ENCODE peak calls at places on chromosomes 16 and 17, in seven cellular contexts. C is GM12878, O is HCT116, N is SK-N-SH, T is H1, A is HepG2, K is K562. D is an unnamed sample.

GRCh38 chr17:14297161-14297851 is 3.6 kb upstream of the HS3ST3B1 start:
- DNase-seq in C (no peak), O (no peak), N (peak), T (peak), A (peak), K (no peak), D (peak)

GRCh38 chr16:56336711-56337110 is 88.6 kb downstream of the AMFR start:
- DNase-seq in C (no peak), O (no peak), N (no peak), T (no peak), A (no peak), K (no peak), D (no peak)

GRCh38 chr16:28317040-28317880 is 24.9 kb downstream of the SBK1 start:
- DNase-seq in C (no peak), O (peak), N (peak), T (peak), A (peak), K (peak), D (peak)

GRCh38 chr16:50497592-50497991 is 50.6 kb upstream of the NKD1 start:
- DNase-seq in C (no peak), O (no peak), N (no peak), T (no peak), A (peak), K (no peak), D (no peak)

GRCh38 chr17:73878923-73879322 is 234.7 kb upstream of the SDK2 start:
- DNase-seq in C (no peak), O (no peak), N (no peak), T (no peak), A (no peak), K (no peak), D (no peak)

GRCh38 chr16:81514568-81515258 is 70.1 kb downstream of the CMIP start:
- DNase-seq in C (no peak), O (no peak), N (no peak), T (no peak), A (no peak), K (no peak), D (no peak)

GRCh38 chr16:59887856-59888255 is 1153.7 kb upstream of the GOT2 start:
- DNase-seq in C (no peak), O (no peak), N (no peak), T (no peak), A (no peak), K (no peak), D (no peak)

GRCh38 chr17:7292729-7293128 is 1.7 kb downstream of the YBX2 start:
- DNase-seq in C (no peak), O (no peak), N (peak), T (no peak), A (no peak), K (no peak), D (no peak)

GRCh38 chr16:57566436-57566835 is 24.0 kb downstream of the ADGRG5 start:
- DNase-seq in C (no peak), O (no peak), N (no peak), T (no peak), A (no peak), K (no peak), D (no peak)

GRCh38 chr16:80993293-80993691 is 13.4 kb downstream of the CMC2 start:
- DNase-seq in C (no peak), O (no peak), N (no peak), T (no peak), A (peak), K (peak), D (peak)

GRCh38 chr17:19470529-19471261 is 59.7 kb downstream of the RNF112 start:
- DNase-seq in C (no peak), O (no peak), N (no peak), T (peak), A (no peak), K (no peak), D (no peak)

GRCh38 chr17:58306131-58306951 is 22.3 kb downstream of the TSPOAP1 start:
- DNase-seq in C (no peak), O (no peak), N (peak), T (peak), A (no peak), K (no peak), D (no peak)

GRCh38 chr16:69940676-69941075 is 10.5 kb upstream of the CLEC18A start:
- DNase-seq in C (no peak), O (no peak), N (no peak), T (no peak), A (no peak), K (no peak), D (no peak)

DNA sequence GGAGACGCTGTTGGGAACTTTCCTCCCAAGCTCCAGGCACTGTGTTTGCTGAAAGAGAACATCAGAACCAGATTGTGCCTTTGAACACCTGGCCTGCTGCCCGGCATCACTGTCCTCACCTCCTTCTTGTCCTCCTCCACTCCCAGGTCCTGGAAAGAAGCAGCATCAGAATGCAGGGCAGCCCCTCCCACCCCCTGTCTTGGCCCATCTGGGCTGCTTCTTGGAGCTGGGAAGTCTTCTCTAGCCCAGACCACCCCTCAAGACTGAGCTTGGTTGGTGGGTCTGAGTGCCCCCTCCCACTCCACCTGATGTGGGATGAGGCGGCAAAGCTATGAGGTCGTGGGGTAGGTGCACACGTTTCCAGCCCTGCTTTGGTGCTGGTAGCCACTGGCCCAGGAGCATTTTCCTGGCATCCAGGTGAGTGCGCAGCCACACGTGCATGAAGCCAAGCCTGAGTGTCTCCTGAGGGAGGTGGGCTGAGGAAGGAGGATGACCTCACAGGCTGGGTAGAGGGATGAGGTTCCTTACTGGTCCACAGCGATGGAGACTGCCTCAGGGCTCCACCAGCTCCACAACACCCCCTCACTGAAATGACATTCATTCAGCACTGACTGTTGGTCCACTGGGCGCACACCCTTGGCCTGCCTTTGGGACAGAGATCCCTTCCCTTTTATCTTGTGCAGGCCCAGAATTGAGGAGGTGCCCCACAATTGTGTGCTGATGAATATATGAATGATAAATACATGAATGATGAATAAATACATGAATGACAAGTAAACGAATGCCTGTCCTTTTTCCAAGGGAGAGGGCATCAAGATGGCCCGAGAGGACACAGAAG is 6.0 kb downstream of the CCR7 start:
- DNase-seq in C (no peak), O (no peak), N (no peak), T (no peak), A (no peak), K (no peak), D (no peak)
- TF ChIP-seq JUND in C (no peak), O (no peak), N (no peak), T (no peak), A (no peak), K (no peak), D (no peak)

GRCh38 chr17:43401293-43401692 is 2.5 kb downstream of the ARL4D start:
- DNase-seq in C (no peak), O (no peak), N (no peak), T (no peak), A (no peak), K (no peak), D (no peak)
- TF ChIP-seq JUND in C (no peak), O (no peak), N (no peak), T (no peak), A (no peak), K (no peak), D (no peak)

DNA sequence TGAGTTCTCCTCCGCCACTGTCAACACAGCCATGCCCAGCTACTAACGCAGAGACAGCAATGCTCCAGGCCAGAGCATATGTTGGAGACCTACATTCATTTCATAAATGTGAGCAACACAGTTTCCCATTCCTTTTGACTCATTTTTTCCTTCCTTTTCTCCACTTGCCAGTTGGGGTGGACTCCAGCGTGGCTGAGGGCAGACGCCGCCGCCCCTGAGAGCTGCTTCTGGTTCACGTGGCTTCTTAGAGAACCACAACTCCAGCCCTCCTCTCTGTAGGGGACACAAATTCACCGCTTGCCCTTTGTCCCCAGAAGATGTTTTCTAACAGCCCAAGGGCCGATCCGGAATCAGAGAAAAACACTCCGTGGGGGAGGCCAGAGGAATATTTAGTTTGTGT is 45.8 kb upstream of the ZCCHC14 start:
- DNase-seq in C (no peak), O (no peak), N (no peak), T (no peak), A (no peak), K (no peak), D (no peak)
- TF ChIP-seq JUND in C (no peak), O (no peak), N (no peak), T (no peak), A (no peak), K (no peak), D (no peak)

GRCh38 chr17:69405096-69405495 is 9.4 kb upstream of the MAP2K6 start:
- DNase-seq in C (no peak), O (no peak), N (no peak), T (no peak), A (no peak), K (no peak), D (no peak)
- TF ChIP-seq JUND in C (no peak), O (no peak), N (no peak), T (no peak), A (no peak), K (no peak), D (no peak)

GRCh38 chr17:48326311-48326710 is 103.7 kb downstream of the SKAP1 start:
- DNase-seq in C (no peak), O (no peak), N (no peak), T (no peak), A (no peak), K (no peak), D (no peak)
- TF ChIP-seq JUND in C (no peak), O (no peak), N (no peak), T (no peak), A (no peak), K (no peak), D (no peak)

DNA sequence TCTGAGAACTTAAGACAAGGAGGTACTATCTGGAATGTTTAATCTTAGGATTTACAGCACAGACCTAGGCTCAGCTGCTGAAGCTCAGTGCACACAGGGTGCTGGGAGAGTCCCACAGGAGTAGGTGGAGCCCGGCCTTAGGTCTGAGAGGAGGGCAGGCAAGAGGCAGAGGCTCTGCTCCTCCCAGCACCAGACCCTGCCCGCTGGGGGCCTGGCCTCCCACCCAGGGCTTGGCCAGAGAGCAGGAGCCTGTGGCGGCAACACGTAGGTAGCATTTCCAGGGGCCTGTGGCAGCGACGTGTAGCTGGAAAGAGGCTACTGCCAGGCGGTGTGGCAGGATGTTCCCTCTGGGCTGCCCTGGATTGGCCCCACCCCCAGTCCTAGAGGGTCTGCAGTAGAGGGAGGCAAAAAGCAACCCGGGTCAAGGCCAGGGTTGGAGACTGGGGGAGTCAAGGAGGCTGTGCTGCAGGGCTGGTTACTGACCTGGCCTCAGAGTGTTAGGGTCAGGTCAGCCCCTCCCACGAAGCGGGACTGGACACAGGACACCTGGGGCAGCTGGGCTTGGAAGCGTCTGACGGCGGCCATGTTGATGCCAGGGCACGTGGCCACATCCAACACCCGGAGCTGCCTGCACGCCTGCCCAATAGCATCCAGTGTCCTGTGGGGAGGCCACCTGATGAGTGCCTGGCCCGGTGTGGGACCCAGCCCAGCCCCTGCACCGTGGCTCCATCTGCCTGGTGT is 8.4 kb downstream of the ELMO3 start:
- DNase-seq in C (no peak), O (no peak), N (peak), T (no peak), A (no peak), K (no peak), D (no peak)
- TF ChIP-seq JUND in C (no peak), O (no peak), N (no peak), T (no peak), A (no peak), K (no peak), D (no peak)

GRCh38 chr16:19595043-19595767 is 39.7 kb downstream of the VPS35L start:
- DNase-seq in C (no peak), O (no peak), N (peak), T (no peak), A (no peak), K (no peak), D (no peak)

GRCh38 chr16:19589106-19589505 is 33.6 kb downstream of the VPS35L start:
- DNase-seq in C (no peak), O (no peak), N (no peak), T (no peak), A (no peak), K (no peak), D (no peak)

GRCh38 chr16:19588661-19589060 is 33.2 kb downstream of the VPS35L start:
- DNase-seq in C (no peak), O (no peak), N (no peak), T (no peak), A (no peak), K (no peak), D (no peak)

GRCh38 chr16:19589771-19590302 is 34.3 kb downstream of the VPS35L start:
- DNase-seq in C (no peak), O (no peak), N (no peak), T (no peak), A (peak), K (no peak), D (no peak)
- TF ChIP-seq JUND in C (no peak), O (no peak), N (no peak), T (no peak), A (no peak), K (no peak), D (no peak)

GRCh38 chr17:47968836-47969235 is 2.1 kb upstream of the CDK5RAP3 start:
- DNase-seq in C (no peak), O (no peak), N (no peak), T (no peak), A (no peak), K (no peak), D (no peak)
- TF ChIP-seq JUND in C (no peak), O (no peak), N (no peak), T (no peak), A (no peak), K (no peak), D (no peak)

GRCh38 chr16:68752602-68753001 is 15.5 kb downstream of the CDH1 start:
- DNase-seq in C (no peak), O (no peak), N (no peak), T (no peak), A (peak), K (no peak), D (no peak)
- TF ChIP-seq JUND in C (no peak), O (no peak), N (no peak), T (no peak), A (no peak), K (no peak), D (no peak)

GRCh38 chr16:54030451-54030850 is 256.1 kb downstream of the IRX3 start:
- DNase-seq in C (no peak), O (no peak), N (no peak), T (no peak), A (no peak), K (no peak), D (peak)
- TF ChIP-seq JUND in C (no peak), O (no peak), N (no peak), T (no peak), A (no peak), K (no peak), D (no peak)